ENCODE peak calls at places on chromosomes 16 and 17, in five cellular contexts. X is activated naive CD4-positive, alpha-beta T cell; C is HS-5; S is hypothalamus; A is hepatocyte. Y is an unnamed sample.
A peak's percentile ranks its signal among the peaks of the same experiment; 100 is the strongest.

GRCh38 chr17:12665263-12666210 is at the start of gene MYOCD:
- DNase-seq in A (peak; percentile 63), X (no peak), S (no peak), C (no peak), Y (no peak)

GRCh38 chr17:71578446-71578845 is 542.4 kb upstream of the SOX9 start:
- DNase-seq in X (no peak), S (no peak), A (no peak), C (no peak), Y (no peak)

GRCh38 chr17:43540821-43541674 is 5.1 kb downstream of the ETV4 start:
- DNase-seq in C (no peak), X (no peak), A (no peak), S (no peak), Y (no peak)

GRCh38 chr17:78040561-78041400 is 82.3 kb downstream of the TNRC6C start:
- DNase-seq in X (no peak), S (peak; percentile 59), A (peak; percentile 30), C (no peak), Y (no peak)

GRCh38 chr17:75652934-75653549 is 13.9 kb downstream of the RECQL5 start:
- DNase-seq in S (peak; percentile 25), C (no peak), X (no peak), A (peak; percentile 67), Y (no peak)

GRCh38 chr17:45639297-45639849 is 144.7 kb upstream of the CRHR1 start:
- DNase-seq in A (no peak), C (no peak), X (no peak), S (no peak), Y (no peak)

GRCh38 chr17:32361270-32361669 is 11.3 kb downstream of the ZNF207 start:
- DNase-seq in C (no peak), X (no peak), S (no peak), A (no peak), Y (no peak)

GRCh38 chr17:41972571-41973411 is 6.2 kb downstream of the CNP start:
- DNase-seq in X (no peak), A (no peak), C (no peak), S (no peak), Y (no peak)

GRCh38 chr17:28643979-28644781 is 778 bp downstream of the BLTP2 start:
- DNase-seq in C (no peak), S (no peak), X (no peak), A (peak; percentile 77), Y (peak; percentile 33)

GRCh38 chr16:88782454-88783390 is 2.3 kb downstream of the PIEZO1 start:
- DNase-seq in X (no peak), S (no peak), A (no peak), C (peak; percentile 61), Y (no peak)

GRCh38 chr17:36127882-36128369 is 24.3 kb downstream of the CCL4 start:
- DNase-seq in S (no peak), C (no peak), X (no peak), A (no peak), Y (no peak)

GRCh38 chr16:73068546-73069401 is 20.8 kb upstream of the ZFHX3 start:
- DNase-seq in S (no peak), A (no peak), C (peak; percentile 72), X (no peak), Y (peak; percentile 61)

GRCh38 chr16:69804283-69804682 is 42.2 kb downstream of the WWP2 start:
- DNase-seq in A (no peak), C (no peak), X (no peak), S (no peak), Y (no peak)

GRCh38 chr16:72974142-72974769 is 73.7 kb downstream of the ZFHX3 start:
- DNase-seq in A (no peak), S (no peak), C (no peak), X (no peak), Y (no peak)

GRCh38 chr17:78173025-78173715 is 4.8 kb downstream of the SYNGR2 start:
- DNase-seq in A (no peak), X (no peak), C (no peak), S (no peak), Y (no peak)

GRCh38 chr16:51500306-51500705 is 349.2 kb upstream of the SALL1 start:
- DNase-seq in S (no peak), C (no peak), X (no peak), A (no peak), Y (no peak)

GRCh38 chr17:78484300-78485159 is 92.7 kb downstream of the DNAH17 start:
- DNase-seq in C (no peak), A (peak; percentile 61), S (peak; percentile 20), X (peak; percentile 25), Y (no peak)

GRCh38 chr17:19656336-19656735 is 7.8 kb downstream of the ALDH3A2 start:
- DNase-seq in C (no peak), A (no peak), X (no peak), S (no peak), Y (no peak)

GRCh38 chr17:29630630-29631193 is 8.0 kb upstream of the CORO6 start:
- DNase-seq in A (no peak), X (no peak), S (no peak), C (no peak), Y (no peak)

GRCh38 chr17:8176998-8177731 is 985 bp upstream of the TMEM107 start:
- DNase-seq in C (no peak), S (no peak), X (no peak), A (peak; percentile 21), Y (no peak)

GRCh38 chr17:80192268-80192667 is 22.4 kb downstream of the CARD14 start:
- DNase-seq in A (no peak), S (peak; percentile 43), C (no peak), X (no peak), Y (no peak)

GRCh38 chr17:48561894-48562810 is 16.0 kb downstream of the HOXB4 start:
- DNase-seq in X (no peak), C (no peak), S (no peak), A (no peak), Y (no peak)

GRCh38 chr16:87661561-87661960 is 59.3 kb downstream of the JPH3 start:
- DNase-seq in S (no peak), C (no peak), A (peak; percentile 74), X (no peak), Y (peak; percentile 14)

GRCh38 chr16:78571880-78572279 is 472.4 kb downstream of the WWOX start:
- DNase-seq in X (no peak), A (no peak), S (no peak), C (no peak), Y (no peak)

GRCh38 chr16:86984286-86984685 is 332.9 kb downstream of the C16orf95 start:
- DNase-seq in S (no peak), X (no peak), A (no peak), C (no peak), Y (no peak)

GRCh38 chr16:66364117-66364958 is 2.2 kb upstream of the CDH5 start:
- DNase-seq in A (no peak), S (no peak), C (no peak), X (no peak), Y (peak; percentile 55)

GRCh38 chr17:81934850-81935708 is 2.0 kb downstream of the PYCR1 start:
- DNase-seq in C (no peak), A (no peak), S (no peak), X (no peak), Y (no peak)

GRCh38 chr16:46746821-46747776 is 1.0 kb downstream of the MYLK3 start:
- DNase-seq in A (no peak), S (no peak), X (no peak), C (no peak), Y (no peak)

GRCh38 chr17:28946239-28946638 is 5.1 kb downstream of the PHF12 start:
- DNase-seq in X (no peak), S (no peak), A (no peak), C (peak; percentile 68), Y (no peak)

GRCh38 chr17:39636927-39637736 is at the start of gene STARD3:
- DNase-seq in X (peak; percentile 66), A (peak; percentile 95), S (peak; percentile 73), C (peak; percentile 34), Y (peak; percentile 82)

GRCh38 chr16:81940781-81941560 is 70.3 kb downstream of the SDR42E1 start:
- DNase-seq in A (peak; percentile 50), C (peak; percentile 8), X (no peak), S (no peak), Y (no peak)

GRCh38 chr17:17648762-17649161 is 32.5 kb upstream of the RAI1 start:
- DNase-seq in A (peak; percentile 37), X (no peak), S (no peak), C (no peak), Y (no peak)

GRCh38 chr16:46519063-46519462 is 102.1 kb downstream of the SHCBP1 start:
- DNase-seq in C (no peak), A (no peak), S (no peak), X (no peak), Y (no peak)

GRCh38 chr16:27110524-27110896 is 43.8 kb downstream of the C16orf82 start:
- DNase-seq in S (no peak), A (no peak), X (no peak), C (no peak), Y (no peak)

GRCh38 chr17:31310260-31310659 is 3.6 kb downstream of the EVI2B start:
- DNase-seq in A (no peak), X (no peak), S (no peak), C (no peak), Y (no peak)

GRCh38 chr16:4991754-4992153 is 33.6 kb downstream of the SEC14L5 start:
- DNase-seq in S (no peak), C (no peak), X (no peak), A (no peak), Y (no peak)

GRCh38 chr16:88591577-88592021 is 21.4 kb downstream of the ZC3H18 start:
- DNase-seq in X (no peak), A (no peak), S (no peak), C (no peak), Y (peak; percentile 16)

GRCh38 chr17:4548721-4549531 is 6.3 kb downstream of the MYBBP1A start:
- DNase-seq in X (no peak), A (no peak), S (no peak), C (no peak), Y (no peak)

GRCh38 chr17:37742762-37743611 is 1.9 kb downstream of the HNF1B start:
- DNase-seq in S (no peak), C (no peak), X (no peak), A (peak; percentile 74), Y (no peak)